ENCODE peak calls at places on chromosomes 1 and 21, in six cellular contexts. N, Z, D, K, I and M are unnamed samples.

GRCh38 chr1:95021794-95022193 is 51.0 kb downstream of the ALG14 start:
- DNase-seq in I (no peak), Z (no peak), D (peak; percentile 75), K (no peak), N (no peak), M (no peak)

GRCh38 chr21:33908760-33909159 is 6.8 kb downstream of the ATP5PO start:
- DNase-seq in N (no peak), K (no peak), D (no peak), I (no peak), Z (no peak), M (no peak)

GRCh38 chr1:225700164-225700740 is 47.3 kb upstream of the ENAH start:
- DNase-seq in K (no peak), Z (no peak), D (no peak), N (peak; percentile 88), I (no peak), M (no peak)

GRCh38 chr1:246608616-246609376 is 42.5 kb downstream of the CNST start:
- DNase-seq in D (peak; percentile 82), I (peak; percentile 68), K (peak; percentile 93), Z (no peak), N (peak; percentile 56), M (peak; percentile 95)

GRCh38 chr1:203408485-203409229 is 57.7 kb upstream of the FMOD start:
- DNase-seq in I (no peak), K (peak; percentile 60), N (no peak), D (peak; percentile 97), Z (peak; percentile 93), M (peak; percentile 52)

GRCh38 chr1:215568287-215568692 is 1.2 kb downstream of the KCTD3 start:
- DNase-seq in I (no peak), N (no peak), D (peak; percentile 69), Z (no peak), K (no peak), M (no peak)

GRCh38 chr21:37562920-37563640 is 196.5 kb downstream of the DYRK1A start:
- DNase-seq in D (peak; percentile 71), N (no peak), K (no peak), Z (peak; percentile 88), I (no peak), M (peak; percentile 47)

GRCh38 chr21:44455524-44456206 is 355 bp downstream of the LRRC3 start:
- DNase-seq in Z (no peak), I (peak; percentile 54), N (no peak), K (peak; percentile 65), D (peak; percentile 83), M (peak; percentile 58)

GRCh38 chr1:175887521-175887920 is 144.1 kb upstream of the TNR start:
- DNase-seq in Z (no peak), N (no peak), K (no peak), D (peak; percentile 55), I (peak; percentile 58), M (no peak)

GRCh38 chr1:171355727-171356126 is 41.7 kb downstream of the FMO4 start:
- DNase-seq in K (no peak), I (no peak), D (no peak), N (no peak), Z (no peak), M (no peak)

GRCh38 chr1:221994274-221994698 is 252.4 kb upstream of the DUSP10 start:
- DNase-seq in D (no peak), I (no peak), Z (no peak), K (no peak), N (no peak), M (no peak)

DNA sequence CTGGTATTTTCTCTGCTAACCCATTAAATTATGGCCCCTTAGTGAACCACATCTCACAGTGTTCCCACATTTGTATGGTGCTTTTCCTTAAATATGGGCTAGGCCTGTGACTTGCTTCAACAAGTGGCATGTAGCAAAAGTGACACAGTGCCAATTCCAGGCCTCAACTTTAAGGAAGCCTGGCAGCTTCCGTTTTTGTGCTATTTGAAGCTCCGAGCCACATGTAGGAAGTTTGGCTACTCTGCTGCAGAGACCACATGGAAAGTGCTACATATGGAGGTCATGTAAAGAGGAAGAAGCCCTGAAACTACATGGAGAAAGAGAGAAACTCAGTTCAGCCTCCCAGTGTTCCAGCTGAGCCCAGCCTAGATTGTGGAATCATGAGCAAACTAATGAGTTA is 28.5 kb upstream of the DR1 start:
- DNase-seq in D (no peak), K (no peak), N (no peak), I (no peak), Z (no peak), M (no peak)
- TF ChIP-seq POLR2AphosphoS5 in D (no peak), K (no peak), N (no peak), I (no peak), Z (no peak), M (no peak)

GRCh38 chr1:154729031-154729442 is 121.1 kb upstream of the ADAR start:
- DNase-seq in D (peak; percentile 79), N (no peak), I (no peak), K (no peak), Z (no peak), M (no peak)
- H3K27ac ChIP-seq in D (peak overlapping the region; percentile 57), N (no peak overlapping the region), I (no peak overlapping the region), K (peak overlapping the region; percentile 77), Z (no peak overlapping the region), M (no peak overlapping the region)

GRCh38 chr1:41013812-41014211 is 7.7 kb downstream of the SLFNL1 start:
- DNase-seq in Z (no peak), I (no peak), K (no peak), D (no peak), N (no peak), M (no peak)
- TF ChIP-seq POLR2AphosphoS5 in Z (no peak), I (no peak), K (no peak), D (no peak), N (no peak), M (no peak)

DNA sequence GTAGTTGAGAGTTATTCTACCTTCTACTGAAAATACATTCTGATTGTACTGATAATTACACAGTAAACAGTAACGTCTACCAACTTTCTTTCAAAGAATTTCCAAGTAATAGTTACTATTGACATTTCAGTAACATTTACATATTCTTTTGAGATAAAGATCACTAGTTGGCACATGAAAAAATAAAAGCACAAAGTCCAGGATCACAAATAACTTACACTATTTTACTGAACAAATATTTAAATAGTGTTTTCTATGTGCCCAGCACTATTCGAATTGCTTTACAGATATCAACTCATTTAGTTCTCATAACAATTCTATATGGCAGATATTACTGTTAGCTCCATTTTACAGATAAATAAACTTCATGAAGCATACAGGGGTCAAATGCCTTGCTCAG is 126.4 kb downstream of the TTLL7 start:
- DNase-seq in Z (no peak), N (no peak), K (no peak), D (no peak), I (no peak), M (no peak)
- H3K27ac ChIP-seq in Z (no peak overlapping the region), N (no peak overlapping the region), K (no peak overlapping the region), D (no peak overlapping the region), I (no peak overlapping the region), M (no peak overlapping the region)

DNA sequence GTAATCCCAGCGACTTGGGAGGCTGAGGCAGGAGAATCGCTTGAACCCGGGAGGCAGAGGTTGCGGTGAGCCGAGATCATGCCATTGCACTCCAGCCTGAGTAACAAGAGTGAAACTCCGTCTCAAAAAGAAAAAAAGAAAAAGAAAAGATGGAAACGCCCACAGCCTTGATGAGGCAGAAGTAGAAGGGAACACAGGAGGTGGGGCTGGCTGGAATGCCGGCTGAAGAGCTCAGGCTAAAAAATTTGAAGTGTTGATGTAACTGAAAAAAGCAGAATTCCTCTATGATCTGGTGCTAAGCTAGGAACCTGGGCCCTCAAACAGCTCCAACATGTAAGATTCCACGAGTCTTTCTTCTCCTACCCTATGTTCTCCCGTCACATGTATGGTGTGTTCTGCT is 53.6 kb downstream of the SLC66A1 start:
- DNase-seq in D (no peak), N (no peak), Z (no peak), I (no peak), K (no peak), M (peak; percentile 48)
- TF ChIP-seq POLR2AphosphoS5 in D (no peak), N (no peak), Z (no peak), I (no peak), K (no peak), M (no peak)

GRCh38 chr1:39927538-39927937 is 25.8 kb upstream of the MYCL start:
- DNase-seq in K (no peak), N (no peak), Z (no peak), I (no peak), D (no peak), M (no peak)
- H3K27ac ChIP-seq in K (no peak overlapping the region), N (no peak overlapping the region), Z (no peak overlapping the region), I (no peak overlapping the region), D (no peak overlapping the region), M (no peak overlapping the region)

GRCh38 chr1:39165049-39165448 is 39.4 kb upstream of the MACF1 start:
- DNase-seq in Z (no peak), I (no peak), N (no peak), K (no peak), D (no peak), M (no peak)

GRCh38 chr1:39165488-39165887 is 39.0 kb upstream of the MACF1 start:
- DNase-seq in D (no peak), N (no peak), I (no peak), K (no peak), Z (no peak), M (no peak)

GRCh38 chr1:39168301-39169080 is 36.0 kb upstream of the MACF1 start:
- DNase-seq in D (no peak), N (no peak), Z (no peak), K (no peak), I (no peak), M (no peak)

GRCh38 chr1:39170731-39171375 is 33.6 kb upstream of the MACF1 start:
- DNase-seq in Z (no peak), D (no peak), I (peak; percentile 84), N (no peak), K (no peak), M (no peak)

DNA sequence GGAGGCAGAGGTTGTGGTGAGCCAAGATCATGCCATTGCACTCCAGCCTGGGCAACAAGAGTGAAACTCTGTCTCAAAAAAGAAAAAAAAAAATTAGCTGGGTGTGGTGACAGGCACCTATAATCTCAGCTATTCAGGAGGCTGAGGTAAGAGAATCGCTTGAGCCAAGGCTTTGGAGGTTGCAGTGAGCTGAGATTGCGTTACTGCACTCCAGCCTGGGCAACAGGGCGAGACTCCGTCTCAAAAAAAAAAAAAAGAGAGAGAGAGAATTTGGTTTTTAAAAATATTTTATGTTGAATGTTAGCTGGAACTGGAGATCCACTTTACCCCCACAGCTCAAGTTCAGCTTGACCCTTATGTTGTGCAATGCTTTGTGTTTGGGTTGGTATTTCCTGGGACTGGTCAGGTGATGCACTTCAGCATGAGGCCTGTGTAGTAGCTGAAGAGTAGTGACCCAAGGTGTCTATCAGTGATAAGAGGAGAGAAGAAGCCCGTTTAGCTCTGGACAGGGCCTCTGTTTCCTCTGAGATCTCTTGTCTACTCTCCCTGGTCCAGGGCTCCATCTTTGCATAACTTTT is 36.8 kb upstream of the MACF1 start:
- DNase-seq in Z (no peak), N (no peak), K (no peak), I (no peak), D (no peak), M (peak; percentile 75)
- TF ChIP-seq POLR2AphosphoS5 in Z (no peak), N (no peak), K (no peak), I (no peak), D (no peak), M (peak; percentile 67)